ENCODE peak calls at places on chromosomes 7 and 10, in four cellular contexts. One of them, this sample, is unnamed. For H3K4me1, the result is how much of the 10 kb centered on the place peaks cover.

GRCh38 chr7:158072889-158073730 is 514.5 kb downstream of the PTPRN2 start:
- DNase-seq in tibial nerve: no peak
- DNase-seq in fibroblast of lung: no peak
- DNase-seq in lower lobe of right lung: no peak
- DNase-seq in this sample: no peak

GRCh38 chr10:112360308-112361270 is 13.3 kb upstream of the ACSL5 start:
- DNase-seq in tibial nerve: peak
- DNase-seq in fibroblast of lung: peak
- DNase-seq in lower lobe of right lung: peak
- DNase-seq in this sample: peak

GRCh38 chr10:92290076-92290836 is 622 bp downstream of the CPEB3 start:
- DNase-seq in tibial nerve: no peak
- DNase-seq in fibroblast of lung: peak
- DNase-seq in lower lobe of right lung: no peak
- DNase-seq in this sample: peak

GRCh38 chr10:63197304-63198092 is 64.4 kb downstream of the NRBF2 start:
- DNase-seq in tibial nerve: no peak
- DNase-seq in fibroblast of lung: peak
- DNase-seq in lower lobe of right lung: no peak
- DNase-seq in this sample: no peak

GRCh38 chr7:23334482-23335056 is 35.4 kb downstream of the MALSU1 start:
- DNase-seq in tibial nerve: no peak
- DNase-seq in fibroblast of lung: peak
- DNase-seq in lower lobe of right lung: no peak
- DNase-seq in this sample: peak

GRCh38 chr7:130884437-130885417 is 150.7 kb upstream of the KLF14 start:
- DNase-seq in tibial nerve: no peak
- DNase-seq in fibroblast of lung: peak
- DNase-seq in lower lobe of right lung: peak
- DNase-seq in this sample: no peak

GRCh38 chr10:81909453-81909852 is 34.5 kb downstream of the NRG3 start:
- DNase-seq in tibial nerve: no peak
- DNase-seq in fibroblast of lung: no peak
- DNase-seq in lower lobe of right lung: no peak
- DNase-seq in this sample: no peak

GRCh38 chr10:95866448-95866842 is 41.3 kb upstream of the CC2D2B start:
- DNase-seq in tibial nerve: no peak
- DNase-seq in fibroblast of lung: no peak
- DNase-seq in lower lobe of right lung: no peak
- DNase-seq in this sample: no peak

GRCh38 chr7:114916261-114916892 is 5.5 kb upstream of the MDFIC start:
- DNase-seq in tibial nerve: no peak
- DNase-seq in fibroblast of lung: no peak
- DNase-seq in lower lobe of right lung: no peak
- DNase-seq in this sample: no peak

GRCh38 chr7:107207459-107207858 is 38.7 kb downstream of the HBP1 start:
- DNase-seq in tibial nerve: no peak
- DNase-seq in fibroblast of lung: no peak
- DNase-seq in lower lobe of right lung: no peak
- DNase-seq in this sample: no peak

GRCh38 chr7:2869981-2870380 is 25.9 kb upstream of the GNA12 start:
- DNase-seq in tibial nerve: no peak
- DNase-seq in fibroblast of lung: no peak
- DNase-seq in lower lobe of right lung: no peak
- DNase-seq in this sample: no peak
- H3K4me3 ChIP-seq in tibial nerve: peak
- H3K4me3 ChIP-seq in fibroblast of lung: no peak
- H3K4me3 ChIP-seq in lower lobe of right lung: peak
- H3K4me3 ChIP-seq in this sample: no peak

DNA sequence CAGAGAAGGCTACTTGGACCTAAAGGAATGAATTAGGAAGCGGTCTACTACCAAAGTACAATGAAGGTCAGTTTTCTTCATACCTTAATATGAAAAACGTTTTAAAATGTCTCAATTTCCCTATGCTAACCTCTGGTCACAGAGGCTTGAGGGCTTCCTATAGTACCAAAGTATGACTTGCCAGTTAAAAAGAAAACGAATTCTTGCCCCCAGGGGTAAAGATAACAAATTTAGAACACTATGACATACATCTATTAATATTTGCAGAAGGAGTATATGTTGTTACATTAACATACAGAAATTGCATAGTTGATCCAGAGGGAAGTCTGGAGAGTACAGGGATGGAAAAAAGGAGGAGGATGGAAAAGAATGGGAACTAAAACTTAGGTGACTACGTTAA is 13.8 kb upstream of the KMT2E start:
- DNase-seq in tibial nerve: no peak
- DNase-seq in fibroblast of lung: no peak
- DNase-seq in lower lobe of right lung: no peak
- DNase-seq in this sample: no peak
- H3K4me1 ChIP-seq in tibial nerve: half or more
- H3K4me1 ChIP-seq in fibroblast of lung: under half
- H3K4me1 ChIP-seq in lower lobe of right lung: half or more
- H3K4me1 ChIP-seq in this sample: under half

DNA sequence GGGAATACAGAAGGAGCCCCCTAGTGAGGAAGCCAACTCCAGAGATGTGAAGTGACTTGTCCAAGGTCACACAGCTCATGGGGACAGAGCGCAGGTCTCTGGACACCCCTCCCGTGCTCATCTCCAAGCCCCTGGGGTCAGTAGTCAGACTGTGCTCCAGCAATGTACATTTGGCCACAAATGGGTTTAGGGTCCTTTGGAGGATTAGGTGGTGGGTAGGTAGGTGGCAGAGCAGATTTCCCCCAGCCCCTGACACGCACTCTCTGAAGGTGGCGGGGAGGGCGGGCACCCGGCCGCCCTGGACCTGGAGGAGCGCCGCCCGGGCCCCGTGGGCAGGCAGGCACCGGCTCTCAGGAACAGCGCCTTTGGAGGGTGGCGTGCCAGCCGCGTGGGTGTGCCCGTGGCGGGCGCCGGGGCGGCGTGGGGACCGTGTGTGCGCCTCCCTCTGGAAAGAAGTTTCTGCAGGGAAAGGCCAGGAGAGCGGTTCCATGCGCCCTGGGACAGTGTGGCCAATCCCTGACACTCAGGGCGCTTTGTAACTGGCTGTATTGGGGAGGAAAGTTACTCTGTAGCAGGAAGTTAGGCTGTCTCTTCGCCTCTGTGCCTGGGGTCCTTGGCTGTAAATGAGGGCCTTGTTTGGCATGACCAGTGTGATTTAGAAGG is 1.0 kb downstream of the WIPF3 start:
- DNase-seq in tibial nerve: no peak
- DNase-seq in fibroblast of lung: no peak
- DNase-seq in lower lobe of right lung: no peak
- DNase-seq in this sample: no peak
- TF ChIP-seq CTCF in tibial nerve: no peak
- TF ChIP-seq CTCF in fibroblast of lung: no peak
- TF ChIP-seq CTCF in lower lobe of right lung: no peak
- TF ChIP-seq CTCF in this sample: no peak

DNA sequence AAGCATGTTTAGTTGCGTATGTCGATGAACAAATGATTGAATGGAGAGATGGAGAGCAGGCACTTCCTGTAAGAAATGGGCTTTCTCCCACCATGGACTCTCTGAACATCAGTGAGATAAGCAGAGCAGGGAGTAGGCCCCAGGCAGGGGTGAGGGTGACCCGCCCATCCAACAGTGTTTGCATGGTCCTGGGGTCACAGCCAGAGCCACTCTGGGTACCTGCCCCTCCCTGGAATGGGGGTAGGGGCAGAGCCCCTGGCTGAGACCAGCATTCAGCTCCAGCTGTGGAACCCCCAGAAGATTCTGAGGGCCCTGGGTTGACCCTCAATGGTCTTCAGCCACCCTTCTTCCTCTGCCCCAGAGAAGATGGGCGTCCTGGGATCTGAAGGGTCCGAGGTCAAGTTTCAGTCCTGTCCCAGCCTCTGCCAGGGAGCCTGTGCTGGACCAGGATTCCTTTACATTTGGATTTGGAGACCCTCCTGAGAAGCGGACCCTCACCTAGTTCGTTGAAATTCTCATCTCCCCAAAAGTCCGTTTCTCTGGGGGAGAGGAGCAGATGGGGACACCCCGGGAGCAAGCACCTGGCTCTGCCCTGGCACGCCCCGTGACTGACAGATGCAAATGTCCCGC is 2.4 kb upstream of the FGF8 start:
- DNase-seq in tibial nerve: no peak
- DNase-seq in fibroblast of lung: no peak
- DNase-seq in lower lobe of right lung: no peak
- DNase-seq in this sample: no peak
- H3K4me3 ChIP-seq in tibial nerve: no peak
- H3K4me3 ChIP-seq in fibroblast of lung: no peak
- H3K4me3 ChIP-seq in lower lobe of right lung: peak
- H3K4me3 ChIP-seq in this sample: no peak

GRCh38 chr7:101934618-101935017 is 117.2 kb downstream of the CUX1 start:
- DNase-seq in tibial nerve: no peak
- DNase-seq in fibroblast of lung: no peak
- DNase-seq in lower lobe of right lung: no peak
- DNase-seq in this sample: no peak

GRCh38 chr7:101933028-101933427 is 115.6 kb downstream of the CUX1 start:
- DNase-seq in tibial nerve: no peak
- DNase-seq in fibroblast of lung: no peak
- DNase-seq in lower lobe of right lung: no peak
- DNase-seq in this sample: no peak

GRCh38 chr7:101932053-101932452 is 114.6 kb downstream of the CUX1 start:
- DNase-seq in tibial nerve: no peak
- DNase-seq in fibroblast of lung: no peak
- DNase-seq in lower lobe of right lung: no peak
- DNase-seq in this sample: no peak

GRCh38 chr7:101935521-101936141 is 118.2 kb downstream of the CUX1 start:
- DNase-seq in tibial nerve: peak
- DNase-seq in fibroblast of lung: no peak
- DNase-seq in lower lobe of right lung: no peak
- DNase-seq in this sample: no peak

DNA sequence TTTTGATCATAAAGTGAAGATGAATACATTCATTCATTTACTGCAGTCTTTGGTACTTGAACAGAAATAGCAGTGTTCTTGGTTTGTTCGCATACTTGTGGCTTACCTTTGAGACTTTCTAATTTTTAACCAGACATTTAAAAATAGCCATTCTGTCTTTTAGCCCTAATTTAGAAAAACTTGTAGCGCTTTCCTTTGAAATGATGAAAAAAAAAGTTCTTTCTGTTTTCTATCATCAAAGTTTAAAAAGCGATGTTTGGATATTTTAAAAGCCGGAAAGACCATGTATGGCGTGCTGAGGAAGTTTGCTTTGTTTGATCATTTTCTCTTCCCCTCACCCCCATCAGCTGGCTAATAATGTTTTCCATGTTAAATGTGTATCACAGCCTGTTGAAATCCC is 116.3 kb downstream of the CUX1 start:
- DNase-seq in tibial nerve: no peak
- DNase-seq in fibroblast of lung: peak
- DNase-seq in lower lobe of right lung: no peak
- DNase-seq in this sample: no peak
- H3K4me1 ChIP-seq in tibial nerve: under half
- H3K4me1 ChIP-seq in fibroblast of lung: under half
- H3K4me1 ChIP-seq in lower lobe of right lung: under half
- H3K4me1 ChIP-seq in this sample: under half

DNA sequence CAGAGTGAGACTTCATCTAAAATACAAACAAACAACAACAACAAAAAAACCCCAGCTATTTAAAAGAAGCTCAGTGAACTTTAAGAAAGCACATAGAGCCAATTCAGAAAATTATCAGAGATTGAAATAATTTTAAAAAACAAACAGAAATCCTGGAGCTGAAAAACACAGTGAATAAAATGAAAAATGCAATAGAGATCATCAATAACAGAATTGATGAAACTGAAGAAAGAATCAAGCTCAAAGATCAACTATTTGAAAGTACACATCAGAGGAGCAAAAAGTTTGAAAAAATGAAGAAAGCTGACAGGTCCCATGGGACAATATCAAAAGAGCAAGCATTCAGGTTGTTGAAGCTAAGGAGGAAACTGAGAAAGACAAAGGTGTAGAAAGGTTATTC is 12.2 kb upstream of the ZNF746 start:
- DNase-seq in tibial nerve: no peak
- DNase-seq in fibroblast of lung: no peak
- DNase-seq in lower lobe of right lung: no peak
- DNase-seq in this sample: no peak
- TF ChIP-seq CTCF in tibial nerve: no peak
- TF ChIP-seq CTCF in fibroblast of lung: no peak
- TF ChIP-seq CTCF in lower lobe of right lung: no peak
- TF ChIP-seq CTCF in this sample: no peak

DNA sequence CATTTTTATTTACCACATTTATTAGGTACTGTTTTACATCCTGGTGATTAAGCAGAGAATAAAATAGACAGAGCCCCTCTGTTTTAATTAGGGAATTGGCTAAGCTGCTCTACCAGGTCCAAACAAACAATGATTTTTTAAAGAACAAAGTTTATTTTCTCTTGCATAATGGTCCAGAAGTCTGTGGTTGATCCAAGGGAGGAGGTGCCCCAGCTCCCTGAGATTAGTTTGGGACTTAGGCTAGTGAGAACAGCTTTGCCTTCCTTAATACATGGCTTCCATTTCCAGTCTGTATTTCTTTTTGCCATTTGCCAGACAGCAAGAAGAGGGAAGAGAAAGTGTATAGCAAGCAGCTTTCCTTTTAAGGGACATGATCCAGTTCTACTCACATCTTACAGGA is 2.9 kb upstream of the MIOS start:
- DNase-seq in tibial nerve: no peak
- DNase-seq in fibroblast of lung: no peak
- DNase-seq in lower lobe of right lung: no peak
- DNase-seq in this sample: no peak
- H3K4me3 ChIP-seq in tibial nerve: no peak
- H3K4me3 ChIP-seq in fibroblast of lung: no peak
- H3K4me3 ChIP-seq in lower lobe of right lung: no peak
- H3K4me3 ChIP-seq in this sample: no peak